ENCODE peak calls at places on chromosomes 11 and 22, in six cellular contexts. N is ovary, A is HFF-Myc, O is MM.1S, V is cardiac muscle cell, Y is dorsolateral prefrontal cortex. P is an unnamed sample.

GRCh38 chr11:101091781-101092180 is 37.8 kb downstream of the PGR start:
- DNase-seq in N (no peak), Y (no peak), V (no peak), A (no peak), O (no peak), P (no peak)

GRCh38 chr22:17436382-17436951 is 67.2 kb downstream of the CECR2 start:
- DNase-seq in A (no peak), V (peak), O (peak), N (no peak), Y (no peak), P (no peak)

GRCh38 chr11:34053161-34053686 is 1.7 kb downstream of the CAPRIN1 start:
- DNase-seq in N (peak), V (peak), Y (peak), O (peak), A (no peak), P (no peak)

GRCh38 chr11:33375688-33376311 is 118.6 kb downstream of the HIPK3 start:
- DNase-seq in N (peak), O (peak), Y (peak), A (no peak), V (peak), P (no peak)

GRCh38 chr11:9341638-9342137 is 27.3 kb upstream of the TMEM41B start:
- DNase-seq in N (no peak), A (no peak), O (no peak), Y (no peak), V (no peak), P (no peak)

GRCh38 chr22:38505595-38506117 is 455 bp downstream of the DDX17 start:
- DNase-seq in A (no peak), Y (peak), N (peak), O (peak), V (peak), P (no peak)

GRCh38 chr11:123386746-123387510 is 43.1 kb upstream of the GRAMD1B start:
- DNase-seq in Y (no peak), O (no peak), A (no peak), V (peak), N (no peak), P (peak)

GRCh38 chr11:79263001-79263400 is 177.8 kb downstream of the TENM4 start:
- DNase-seq in V (no peak), O (no peak), A (no peak), Y (no peak), N (peak), P (no peak)

GRCh38 chr22:22955276-22955798 is 67.7 kb downstream of the IGLL5 start:
- DNase-seq in A (no peak), N (no peak), Y (no peak), O (peak), V (no peak), P (no peak)

GRCh38 chr11:69627551-69627950 is 13.4 kb upstream of the CCND1 start:
- DNase-seq in Y (no peak), V (no peak), N (no peak), A (no peak), O (no peak), P (no peak)

DNA sequence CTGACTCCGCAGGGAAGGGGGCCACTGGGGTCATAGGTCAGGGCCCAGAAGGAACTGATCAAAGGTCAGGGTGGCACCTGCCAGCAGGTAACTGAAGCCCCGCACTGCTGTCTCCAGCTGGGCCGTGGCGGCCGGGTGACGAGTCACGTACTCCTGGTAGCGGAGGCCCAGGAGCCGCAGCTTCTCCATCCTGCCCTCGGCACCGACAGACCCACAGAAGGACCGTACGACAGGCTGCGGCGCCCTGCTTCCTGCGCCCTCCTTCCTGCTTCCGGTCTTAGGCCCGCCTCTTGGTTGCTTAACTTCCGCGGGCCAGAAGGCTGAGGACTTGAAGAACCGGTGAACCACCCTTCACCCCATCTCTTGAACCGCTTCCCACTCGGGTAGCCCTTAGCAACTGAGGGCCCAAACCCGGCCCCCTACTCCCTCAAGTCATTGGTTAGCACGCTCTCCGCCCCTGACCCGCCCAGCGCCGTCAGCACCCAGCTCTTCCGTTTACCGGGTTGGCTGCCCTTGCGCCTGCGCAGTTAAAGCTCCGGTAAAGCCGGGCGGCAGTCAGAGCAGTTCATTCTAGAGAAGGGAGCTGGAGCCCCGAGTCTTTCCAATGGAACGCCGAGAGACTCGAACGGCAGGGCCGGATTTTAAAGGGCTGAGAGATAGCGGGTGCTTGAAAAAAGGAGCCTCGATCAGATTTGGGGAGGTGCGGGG is at the start of gene PEX16:
- DNase-seq in A (peak), Y (peak), N (peak), V (peak), O (peak), P (peak)
- TF ChIP-seq CTCF in A (no peak), Y (no peak), N (peak), V (no peak), O (no peak), P (no peak)

GRCh38 chr11:62575156-62575555 is 1.5 kb upstream of the EEF1G start:
- DNase-seq in N (peak), Y (no peak), A (no peak), V (no peak), O (no peak), P (no peak)

GRCh38 chr11:62573006-62573591 is 592 bp downstream of the EEF1G start:
- DNase-seq in A (no peak), V (peak), O (no peak), Y (no peak), N (no peak), P (no peak)

GRCh38 chr11:62573592-62574362 is at the start of gene EEF1G:
- DNase-seq in A (peak), N (peak), Y (peak), O (peak), V (peak), P (peak)

GRCh38 chr11:62574363-62575057 is 819 bp upstream of the EEF1G start:
- DNase-seq in O (peak), N (peak), Y (peak), A (no peak), V (no peak), P (no peak)

GRCh38 chr11:62572431-62572830 is 1.3 kb downstream of the EEF1G start:
- DNase-seq in O (no peak), A (no peak), V (no peak), N (no peak), Y (no peak), P (no peak)
- H3K4me3 ChIP-seq in O (peak), A (peak), V (peak), N (peak), Y (no peak), P (peak)

DNA sequence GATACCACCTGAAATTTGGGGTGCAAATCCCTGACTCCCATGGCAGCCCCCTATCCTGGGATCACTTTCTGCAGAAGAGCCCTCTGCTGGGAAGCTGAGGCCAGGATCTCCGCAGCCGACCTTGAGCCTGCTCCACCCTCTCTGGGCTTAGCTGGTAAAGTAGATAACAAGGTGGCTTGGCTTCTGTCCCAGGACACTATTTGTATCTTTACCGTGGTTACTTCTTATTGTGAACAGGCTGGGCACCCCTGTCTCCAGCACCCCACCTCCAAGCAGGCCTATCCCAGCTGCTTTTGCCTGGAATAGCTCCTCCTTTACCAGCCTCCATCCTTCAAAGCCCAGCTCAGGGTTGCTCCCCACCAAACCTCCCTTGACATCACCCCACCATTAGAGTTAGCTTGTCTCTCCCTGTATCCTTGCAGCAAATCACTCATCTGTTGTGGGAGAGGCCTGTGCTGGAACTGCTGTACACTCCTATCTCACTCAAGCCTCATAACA is 35.2 kb upstream of the P2RY2 start:
- DNase-seq in Y (no peak), O (no peak), A (no peak), V (peak), N (peak), P (no peak)
- TF ChIP-seq CTCF in Y (no peak), O (no peak), A (no peak), V (no peak), N (no peak), P (no peak)

DNA sequence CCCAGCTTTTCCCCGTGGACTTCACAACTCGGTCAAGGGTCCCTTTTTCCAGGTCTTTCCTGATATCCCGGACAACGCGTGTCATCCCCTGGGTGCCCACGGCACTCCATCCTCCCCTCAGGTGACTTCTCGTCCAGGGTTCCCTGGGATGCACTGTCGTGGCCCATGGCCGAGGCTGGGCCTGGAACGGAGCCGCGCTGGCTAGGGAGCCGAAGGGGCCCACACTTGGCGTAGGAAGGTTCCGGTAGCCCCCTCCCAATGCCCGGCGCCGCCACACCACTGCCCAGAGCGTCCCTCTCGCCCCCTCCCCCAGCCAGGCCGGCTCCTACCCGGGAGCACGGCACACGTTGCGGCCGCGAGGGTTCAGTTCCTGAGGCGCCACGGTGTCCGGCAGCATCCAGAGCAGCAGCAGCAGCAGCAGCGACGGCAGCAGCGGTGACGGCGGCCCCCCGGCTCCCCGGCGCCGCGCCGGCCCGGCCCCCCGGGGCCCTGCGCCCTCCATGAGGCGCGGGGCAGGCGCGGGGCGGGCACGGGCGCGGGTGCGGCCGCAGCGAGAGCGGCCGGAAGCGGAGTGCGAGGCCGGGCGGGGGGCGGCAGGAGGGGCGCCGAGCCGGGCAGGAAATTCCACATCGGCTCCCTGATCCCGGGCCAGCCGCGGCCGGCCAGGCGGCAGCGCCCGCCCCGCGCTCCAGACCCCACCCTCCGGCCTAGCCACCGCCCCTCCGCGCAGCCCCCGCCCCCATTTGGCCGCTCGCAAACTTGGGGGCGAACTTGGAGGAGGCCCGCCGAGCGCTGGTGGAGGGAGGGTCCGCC is at the start of gene SCARF2:
- DNase-seq in N (peak), Y (no peak), A (no peak), V (peak), O (no peak), P (no peak)
- H3K4me3 ChIP-seq in N (peak), Y (peak), A (peak), V (peak), O (no peak), P (peak)

GRCh38 chr11:41612415-41612814 is 153.0 kb upstream of the LRRC4C start:
- DNase-seq in Y (no peak), V (no peak), A (no peak), N (no peak), O (no peak), P (no peak)
- TF ChIP-seq CTCF in Y (peak), V (no peak), A (no peak), N (no peak), O (peak), P (no peak)

GRCh38 chr22:31100762-31101525 is 6.4 kb downstream of the SELENOM start:
- DNase-seq in A (no peak), O (no peak), V (no peak), Y (no peak), N (no peak), P (no peak)

GRCh38 chr22:31103111-31103510 is 4.3 kb downstream of the SELENOM start:
- DNase-seq in A (no peak), V (no peak), Y (no peak), O (no peak), N (no peak), P (no peak)

GRCh38 chr22:31103899-31104694 is 3.3 kb downstream of the SELENOM start:
- DNase-seq in N (no peak), A (no peak), Y (peak), O (no peak), V (no peak), P (no peak)

GRCh38 chr22:31104869-31105268 is 2.5 kb downstream of the SELENOM start:
- DNase-seq in O (no peak), A (no peak), Y (no peak), V (no peak), N (no peak), P (no peak)

GRCh38 chr22:31102441-31103081 is 4.8 kb downstream of the SELENOM start:
- DNase-seq in A (peak), Y (no peak), V (no peak), O (no peak), N (peak), P (peak)
- H3K4me3 ChIP-seq in A (no peak), Y (no peak), V (no peak), O (no peak), N (no peak), P (no peak)

GRCh38 chr11:83223457-83223856 is 29.9 kb downstream of the ANKRD42 start:
- DNase-seq in N (no peak), Y (no peak), O (no peak), A (no peak), V (no peak), P (no peak)

GRCh38 chr11:83221694-83222093 is 28.2 kb downstream of the ANKRD42 start:
- DNase-seq in V (no peak), O (no peak), A (no peak), Y (no peak), N (no peak), P (no peak)

GRCh38 chr11:83220279-83220678 is 26.8 kb downstream of the ANKRD42 start:
- DNase-seq in A (no peak), V (no peak), O (no peak), Y (no peak), N (no peak), P (no peak)

GRCh38 chr11:83222499-83222898 is 29.0 kb downstream of the ANKRD42 start:
- DNase-seq in O (no peak), N (no peak), V (no peak), Y (no peak), A (no peak), P (no peak)

DNA sequence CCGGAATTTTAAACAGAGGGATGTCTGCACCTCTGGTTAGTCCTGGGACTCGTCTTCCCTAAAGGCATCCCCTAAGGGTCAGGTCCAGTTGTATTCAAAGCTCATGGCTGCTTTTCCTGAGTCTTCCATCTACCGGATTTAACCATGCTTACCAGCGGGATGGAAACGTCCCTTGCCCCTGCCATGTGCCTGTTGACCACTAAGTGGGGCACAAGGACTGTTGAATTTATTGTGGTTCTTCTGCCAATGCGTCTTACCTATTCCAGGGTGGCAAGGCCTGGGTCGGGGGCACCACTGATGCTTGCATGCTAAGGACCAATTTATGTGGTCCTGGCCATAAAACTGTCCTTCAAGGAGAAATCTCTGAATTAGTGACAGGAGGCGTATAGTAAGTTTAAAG is 25.6 kb downstream of the ANKRD42 start:
- DNase-seq in V (peak), A (no peak), Y (no peak), N (no peak), O (no peak), P (no peak)
- TF ChIP-seq CTCF in V (peak), A (peak), Y (no peak), N (no peak), O (peak), P (peak)

GRCh38 chr22:39712938-39713525 is 142.5 kb downstream of the CACNA1I start:
- DNase-seq in V (no peak), O (no peak), A (no peak), Y (no peak), N (no peak), P (no peak)

GRCh38 chr22:39714321-39714720 is 143.8 kb downstream of the CACNA1I start:
- DNase-seq in V (no peak), A (no peak), O (no peak), N (no peak), Y (no peak), P (no peak)

GRCh38 chr22:39712081-39712480 is 141.5 kb downstream of the CACNA1I start:
- DNase-seq in O (no peak), N (no peak), V (no peak), Y (no peak), A (no peak), P (no peak)

GRCh38 chr22:39715778-39716495 is 145.4 kb downstream of the CACNA1I start:
- DNase-seq in V (no peak), N (no peak), O (no peak), A (no peak), Y (no peak), P (no peak)

GRCh38 chr22:39713799-39714290 is 143.3 kb downstream of the CACNA1I start:
- DNase-seq in Y (no peak), O (no peak), A (no peak), V (no peak), N (no peak), P (no peak)
- H3K4me3 ChIP-seq in Y (no peak), O (no peak), A (no peak), V (no peak), N (no peak), P (no peak)

P was measured in AG04449.